ENCODE peak calls at places on chromosomes 7 and 10, in five cellular contexts. One of them, this sample, is unnamed. For H3K36me3, the result is how much of the 10 kb centered on the place peaks cover.

GRCh38 chr7:107854989-107855388 is 36.0 kb upstream of the DLD start:
- DNase-seq in K562: no peak
- DNase-seq in upper lobe of left lung: no peak
- DNase-seq in stomach: no peak
- DNase-seq in GM23338: no peak
- DNase-seq in this sample: no peak

GRCh38 chr7:50356212-50356944 is 51.9 kb downstream of the IKZF1 start:
- DNase-seq in stomach: no peak
- DNase-seq in GM23338: no peak
- DNase-seq in upper lobe of left lung: no peak
- DNase-seq in K562: peak
- DNase-seq in this sample: no peak

GRCh38 chr7:2802504-2803341 is 41.4 kb downstream of the GNA12 start:
- DNase-seq in upper lobe of left lung: no peak
- DNase-seq in stomach: no peak
- DNase-seq in K562: no peak
- DNase-seq in GM23338: peak
- DNase-seq in this sample: no peak

GRCh38 chr7:131076032-131076431 is 251.6 kb upstream of the MKLN1 start:
- DNase-seq in GM23338: no peak
- DNase-seq in stomach: no peak
- DNase-seq in K562: no peak
- DNase-seq in upper lobe of left lung: no peak
- DNase-seq in this sample: no peak

GRCh38 chr7:42106562-42106961 is 130.4 kb downstream of the GLI3 start:
- DNase-seq in GM23338: no peak
- DNase-seq in stomach: no peak
- DNase-seq in K562: no peak
- DNase-seq in upper lobe of left lung: no peak
- DNase-seq in this sample: no peak

GRCh38 chr7:51062222-51062987 is 254.2 kb downstream of the COBL start:
- DNase-seq in stomach: no peak
- DNase-seq in upper lobe of left lung: peak
- DNase-seq in K562: no peak
- DNase-seq in GM23338: no peak
- DNase-seq in this sample: no peak

GRCh38 chr10:50385610-50386009 is 134.3 kb upstream of the ASAH2 start:
- DNase-seq in upper lobe of left lung: no peak
- DNase-seq in stomach: no peak
- DNase-seq in K562: no peak
- DNase-seq in GM23338: no peak
- DNase-seq in this sample: no peak

GRCh38 chr10:65032867-65033769 is 1511.9 kb downstream of the REEP3 start:
- DNase-seq in K562: no peak
- DNase-seq in stomach: no peak
- DNase-seq in GM23338: no peak
- DNase-seq in upper lobe of left lung: no peak
- DNase-seq in this sample: no peak

GRCh38 chr7:132756482-132756990 is 180.3 kb upstream of the PLXNA4 start:
- DNase-seq in upper lobe of left lung: no peak
- DNase-seq in stomach: no peak
- DNase-seq in GM23338: no peak
- DNase-seq in K562: no peak
- DNase-seq in this sample: no peak

GRCh38 chr7:70072220-70072619 is 473.9 kb downstream of the AUTS2 start:
- DNase-seq in K562: no peak
- DNase-seq in upper lobe of left lung: no peak
- DNase-seq in GM23338: no peak
- DNase-seq in stomach: no peak
- DNase-seq in this sample: no peak

GRCh38 chr10:15661574-15661973 is 58.1 kb downstream of the ITGA8 start:
- DNase-seq in K562: no peak
- DNase-seq in upper lobe of left lung: no peak
- DNase-seq in GM23338: no peak
- DNase-seq in stomach: no peak
- DNase-seq in this sample: no peak

GRCh38 chr7:135800560-135800959 is 51.9 kb upstream of the FAM180A start:
- DNase-seq in upper lobe of left lung: no peak
- DNase-seq in K562: no peak
- DNase-seq in GM23338: peak
- DNase-seq in stomach: no peak
- DNase-seq in this sample: no peak

GRCh38 chr10:3476186-3476585 is 303.6 kb upstream of the PITRM1 start:
- DNase-seq in GM23338: no peak
- DNase-seq in K562: no peak
- DNase-seq in upper lobe of left lung: no peak
- DNase-seq in stomach: no peak
- DNase-seq in this sample: no peak

DNA sequence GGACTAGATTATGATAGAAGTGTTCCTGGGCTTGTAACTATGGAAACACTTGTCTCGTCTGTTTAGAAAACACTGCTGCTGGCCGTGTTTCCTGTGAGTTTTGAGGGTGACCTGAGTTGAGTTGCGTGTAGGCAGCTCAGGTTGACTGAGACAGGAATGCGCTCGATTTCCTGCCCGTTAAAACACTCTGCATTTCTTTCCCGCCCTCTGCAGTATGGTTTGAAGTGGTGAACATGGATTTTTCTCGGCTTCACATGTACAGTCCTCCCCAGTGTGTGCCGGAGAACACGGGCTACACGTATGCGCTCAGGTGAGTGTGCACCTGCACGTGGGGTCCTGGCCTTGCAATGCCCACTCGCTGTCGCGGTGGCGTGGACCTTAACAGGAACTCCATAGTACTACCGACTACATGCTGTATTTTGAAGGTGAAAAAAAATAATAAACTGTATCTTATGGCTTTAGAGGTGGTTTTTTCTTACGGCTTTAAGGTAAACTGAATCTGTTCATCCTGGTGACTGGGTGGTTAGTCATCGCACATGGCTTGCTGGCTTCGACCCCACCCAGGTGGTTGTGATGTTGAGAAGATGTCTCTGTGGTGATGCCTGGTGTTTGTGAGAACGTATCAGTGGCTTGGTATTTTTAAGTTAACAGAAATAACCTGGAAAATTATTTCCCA is at the start of gene SUN1:
- DNase-seq in GM23338: peak
- DNase-seq in upper lobe of left lung: no peak
- DNase-seq in stomach: no peak
- DNase-seq in K562: no peak
- DNase-seq in this sample: no peak
- H3K27ac ChIP-seq in GM23338: peak
- H3K27ac ChIP-seq in upper lobe of left lung: peak
- H3K27ac ChIP-seq in stomach: peak
- H3K27ac ChIP-seq in K562: peak
- H3K27ac ChIP-seq in this sample: peak

GRCh38 chr10:46247808-46248569 is 38.8 kb upstream of the ANTXRL start:
- DNase-seq in K562: peak
- DNase-seq in upper lobe of left lung: peak
- DNase-seq in stomach: peak
- DNase-seq in GM23338: no peak
- DNase-seq in this sample: no peak

GRCh38 chr10:46247181-46247475 is 39.7 kb upstream of the ANTXRL start:
- DNase-seq in stomach: peak
- DNase-seq in upper lobe of left lung: no peak
- DNase-seq in GM23338: no peak
- DNase-seq in K562: no peak
- DNase-seq in this sample: no peak

GRCh38 chr10:46250898-46251856 is 35.6 kb upstream of the ANTXRL start:
- DNase-seq in upper lobe of left lung: no peak
- DNase-seq in GM23338: no peak
- DNase-seq in K562: no peak
- DNase-seq in stomach: peak
- DNase-seq in this sample: no peak

GRCh38 chr10:46250481-46250880 is 36.3 kb upstream of the ANTXRL start:
- DNase-seq in stomach: no peak
- DNase-seq in K562: no peak
- DNase-seq in GM23338: no peak
- DNase-seq in upper lobe of left lung: no peak
- DNase-seq in this sample: no peak

DNA sequence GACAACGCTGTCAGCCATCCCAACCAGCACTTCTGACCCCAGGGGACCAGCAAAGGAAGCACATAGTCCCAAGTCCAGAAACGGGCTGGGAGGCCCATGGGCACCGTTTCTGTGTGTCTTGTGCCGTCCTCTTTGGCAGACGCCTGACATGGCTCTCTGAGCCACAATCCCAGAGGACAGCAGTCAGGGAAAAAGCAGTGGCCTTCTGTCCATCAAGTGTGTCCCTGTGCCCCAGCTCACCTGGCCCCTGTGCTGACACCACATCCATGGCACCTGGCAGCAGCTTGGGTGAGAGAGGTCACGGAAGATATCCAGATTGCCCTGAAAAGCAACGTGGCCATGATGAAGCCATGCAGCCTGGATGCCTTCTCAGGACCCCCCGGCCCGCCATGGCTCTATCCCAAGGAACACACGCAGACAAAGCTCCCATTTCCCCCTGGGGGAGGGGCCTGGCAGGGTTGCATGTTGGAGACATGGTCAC is 38.1 kb upstream of the ANTXRL start:
- DNase-seq in stomach: peak
- DNase-seq in GM23338: no peak
- DNase-seq in upper lobe of left lung: no peak
- DNase-seq in K562: no peak
- DNase-seq in this sample: no peak
- H3K36me3 ChIP-seq in stomach: under half
- H3K36me3 ChIP-seq in GM23338: under half
- H3K36me3 ChIP-seq in upper lobe of left lung: under half
- H3K36me3 ChIP-seq in K562: under half
- H3K36me3 ChIP-seq in this sample: under half

GRCh38 chr7:99374121-99375064 is at the start of gene ARPC1B:
- DNase-seq in GM23338: peak
- DNase-seq in stomach: peak
- DNase-seq in upper lobe of left lung: peak
- DNase-seq in K562: peak
- DNase-seq in this sample: peak
- TF ChIP-seq POLR2AphosphoS5 in GM23338: peak
- TF ChIP-seq POLR2AphosphoS5 in stomach: peak
- TF ChIP-seq POLR2AphosphoS5 in upper lobe of left lung: peak
- TF ChIP-seq POLR2AphosphoS5 in K562: peak
- TF ChIP-seq POLR2AphosphoS5 in this sample: peak

DNA sequence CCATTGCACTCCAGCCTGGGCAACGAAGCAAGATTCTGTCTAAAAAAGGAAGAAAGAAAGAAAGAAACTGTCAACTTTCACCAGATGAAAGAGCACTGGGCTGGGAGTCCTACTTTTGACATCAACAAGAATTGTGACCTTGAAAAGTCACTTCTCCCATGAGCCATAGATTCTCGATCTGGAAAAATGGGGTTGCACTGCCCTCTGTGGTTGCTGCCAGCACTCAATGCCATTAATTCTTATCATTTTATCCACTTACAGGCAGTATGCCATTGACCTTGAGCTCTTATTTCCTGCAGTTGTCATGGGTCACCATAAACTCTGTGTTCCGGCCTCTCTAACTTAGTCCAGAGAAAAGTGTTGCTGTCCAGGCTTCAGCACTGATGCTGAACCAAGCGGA is 137.2 kb downstream of the NOC3L start:
- DNase-seq in upper lobe of left lung: no peak
- DNase-seq in GM23338: peak
- DNase-seq in K562: no peak
- DNase-seq in stomach: no peak
- DNase-seq in this sample: no peak
- H3K27ac ChIP-seq in upper lobe of left lung: no peak
- H3K27ac ChIP-seq in GM23338: no peak
- H3K27ac ChIP-seq in K562: no peak
- H3K27ac ChIP-seq in stomach: no peak
- H3K27ac ChIP-seq in this sample: no peak

GRCh38 chr7:26200113-26200443 is 468 bp downstream of the HNRNPA2B1 start:
- DNase-seq in GM23338: peak
- DNase-seq in stomach: peak
- DNase-seq in upper lobe of left lung: peak
- DNase-seq in K562: peak
- DNase-seq in this sample: peak

GRCh38 chr7:26202019-26202985 is 757 bp downstream of the CBX3 start:
- DNase-seq in GM23338: peak
- DNase-seq in K562: peak
- DNase-seq in stomach: peak
- DNase-seq in upper lobe of left lung: peak
- DNase-seq in this sample: peak

GRCh38 chr7:26199301-26200112 is 1.0 kb downstream of the HNRNPA2B1 start:
- DNase-seq in GM23338: peak
- DNase-seq in K562: no peak
- DNase-seq in stomach: peak
- DNase-seq in upper lobe of left lung: peak
- DNase-seq in this sample: peak

GRCh38 chr7:26201261-26202018 is at the start of gene CBX3:
- DNase-seq in K562: peak
- DNase-seq in upper lobe of left lung: peak
- DNase-seq in stomach: peak
- DNase-seq in GM23338: peak
- DNase-seq in this sample: peak

DNA sequence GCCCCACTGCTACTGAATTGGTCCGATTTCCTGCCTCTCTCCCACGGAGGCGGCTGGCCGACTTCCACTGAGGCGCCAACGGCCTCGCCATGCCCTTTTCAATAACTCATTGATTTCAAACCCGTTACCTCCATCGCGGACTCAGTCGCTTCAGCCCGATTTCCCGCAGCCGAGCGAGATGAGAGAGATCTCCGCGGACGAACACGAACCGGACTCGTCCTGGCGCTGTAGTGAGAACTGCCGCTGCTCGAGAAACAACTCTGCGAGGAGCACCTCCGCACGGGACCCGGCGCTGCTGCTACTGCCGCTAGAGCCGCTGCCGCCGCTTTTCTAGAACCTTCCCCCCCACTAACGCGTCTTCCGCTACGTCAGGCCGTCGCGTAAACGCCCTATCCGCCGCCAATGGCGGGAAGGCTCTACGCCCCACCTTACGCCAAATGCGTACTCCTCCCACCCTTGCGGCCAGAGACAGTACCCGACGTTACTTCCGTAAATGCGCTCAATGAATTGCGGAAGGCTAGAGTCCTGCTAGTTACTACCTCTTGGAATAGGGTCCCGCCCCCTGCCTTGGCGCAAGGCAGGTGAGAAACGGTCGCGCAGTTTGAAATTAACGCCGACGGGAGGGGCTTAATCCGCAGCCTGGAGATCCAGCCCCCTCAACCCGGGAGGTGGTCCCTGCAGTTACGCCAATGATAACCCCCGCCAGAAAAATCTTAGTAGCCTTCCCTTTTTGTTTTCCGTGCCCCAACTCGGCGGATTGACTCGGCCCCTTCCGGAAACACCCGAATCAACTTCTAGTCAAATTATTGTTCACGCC is at the start of gene HNRNPA2B1:
- DNase-seq in upper lobe of left lung: peak
- DNase-seq in K562: peak
- DNase-seq in stomach: peak
- DNase-seq in GM23338: peak
- DNase-seq in this sample: peak
- H3K36me3 ChIP-seq in upper lobe of left lung: under half
- H3K36me3 ChIP-seq in K562: half or more
- H3K36me3 ChIP-seq in stomach: under half
- H3K36me3 ChIP-seq in GM23338: under half
- H3K36me3 ChIP-seq in this sample: under half

GRCh38 chr10:12181065-12181775 is 14.5 kb downstream of the NUDT5 start:
- DNase-seq in stomach: peak
- DNase-seq in GM23338: no peak
- DNase-seq in K562: no peak
- DNase-seq in upper lobe of left lung: no peak
- DNase-seq in this sample: peak
- TF ChIP-seq POLR2AphosphoS5 in stomach: no peak
- TF ChIP-seq POLR2AphosphoS5 in GM23338: no peak
- TF ChIP-seq POLR2AphosphoS5 in K562: no peak
- TF ChIP-seq POLR2AphosphoS5 in upper lobe of left lung: no peak
- TF ChIP-seq POLR2AphosphoS5 in this sample: no peak